ENCODE peak calls at places on chromosome 22, in six cellular contexts. X is vagina; J is BJ; Z is colonic mucosa; W is stomach; C is activated CD8-positive, alpha-beta T cell treated with anti-CD3 and anti-CD28 coated beads for 36 hours. F is an unnamed sample.

GRCh38 chr22:49983148-49984042 is 22.8 kb downstream of the PIM3 start:
- DNase-seq in Z (no peak), C (no peak), W (no peak), J (no peak), X (peak), F (no peak)

GRCh38 chr22:27045103-27045940 is 387.9 kb downstream of the MIAT start:
- DNase-seq in W (no peak), X (no peak), C (no peak), J (peak), Z (no peak), F (no peak)

GRCh38 chr22:39534591-39535301 is 2.2 kb upstream of the RPS19BP1 start:
- DNase-seq in W (peak), X (no peak), Z (peak), J (no peak), C (peak), F (no peak)

GRCh38 chr22:45877651-45878050 is 99.3 kb downstream of the WNT7B start:
- DNase-seq in W (peak), C (no peak), Z (no peak), X (no peak), J (no peak), F (no peak)

GRCh38 chr22:16975155-16975885 is 32.7 kb downstream of the GAB4 start:
- DNase-seq in W (no peak), X (no peak), Z (no peak), C (no peak), J (no peak), F (no peak)

GRCh38 chr22:45576273-45576625 is 73.6 kb downstream of the FBLN1 start:
- DNase-seq in J (no peak), C (no peak), Z (no peak), W (no peak), X (no peak), F (no peak)

GRCh38 chr22:25497269-25497668 is 67.2 kb upstream of the GRK3 start:
- DNase-seq in C (no peak), W (no peak), J (no peak), X (no peak), Z (no peak), F (no peak)

GRCh38 chr22:45478108-45478771 is 24.4 kb upstream of the FBLN1 start:
- DNase-seq in J (peak), W (no peak), Z (no peak), X (no peak), C (no peak), F (peak)

GRCh38 chr22:27312567-27313507 is 488.7 kb downstream of the MN1 start:
- DNase-seq in Z (peak), X (no peak), W (no peak), C (no peak), J (no peak), F (no peak)

GRCh38 chr22:46110215-46110614 is 40.1 kb upstream of the PPARA start:
- DNase-seq in Z (no peak), W (no peak), C (peak), X (no peak), J (no peak), F (no peak)

GRCh38 chr22:31139866-31140716 is at the start of gene PLA2G3:
- DNase-seq in J (no peak), Z (peak), X (no peak), W (peak), C (no peak), F (no peak)

GRCh38 chr22:49583886-49584505 is 243.7 kb downstream of the BRD1 start:
- DNase-seq in C (no peak), W (no peak), J (no peak), Z (no peak), X (no peak), F (no peak)

GRCh38 chr22:27991586-27992293 is 72.7 kb upstream of the PITPNB start:
- DNase-seq in Z (no peak), J (no peak), W (peak), C (no peak), X (no peak), F (no peak)

GRCh38 chr22:32932176-32932575 is 126.0 kb downstream of the SYN3 start:
- DNase-seq in C (no peak), J (no peak), X (no peak), W (no peak), Z (no peak), F (no peak)

GRCh38 chr22:26656896-26657851 is at the start of gene MIAT:
- DNase-seq in C (peak), W (peak), Z (peak), J (no peak), X (no peak), F (no peak)

GRCh38 chr22:38792833-38793232 is 1.1 kb downstream of the DNAL4 start:
- DNase-seq in Z (no peak), J (no peak), X (no peak), W (no peak), C (peak), F (no peak)

GRCh38 chr22:33793464-33793863 is 126.8 kb downstream of the LARGE1 start:
- DNase-seq in C (no peak), J (no peak), X (no peak), W (no peak), Z (no peak), F (no peak)

GRCh38 chr22:39472570-39473556 is 16.1 kb downstream of the MGAT3 start:
- DNase-seq in C (no peak), Z (peak), W (peak), X (no peak), J (no peak), F (no peak)

GRCh38 chr22:44578516-44579230 is 80.6 kb upstream of the RTL6 start:
- DNase-seq in W (no peak), Z (no peak), X (peak), J (no peak), C (no peak), F (no peak)

GRCh38 chr22:30439836-30440235 is 14.3 kb downstream of the MTFP1 start:
- DNase-seq in Z (no peak), W (no peak), J (no peak), X (no peak), C (no peak), F (no peak)

GRCh38 chr22:45344339-45344738 is 34.6 kb downstream of the FAM118A start:
- DNase-seq in W (no peak), Z (no peak), C (no peak), X (no peak), J (no peak), F (no peak)

GRCh38 chr22:33014621-33015020 is 43.6 kb downstream of the SYN3 start:
- DNase-seq in Z (no peak), X (no peak), W (no peak), J (no peak), C (no peak), F (no peak)

GRCh38 chr22:31350410-31350863 is 4.3 kb upstream of the PATZ1 start:
- DNase-seq in X (no peak), J (no peak), W (peak), Z (peak), C (no peak), F (no peak)

GRCh38 chr22:32698926-32699619 is 102.4 kb upstream of the TIMP3 start:
- DNase-seq in Z (peak), W (no peak), C (no peak), X (no peak), J (no peak), F (no peak)

GRCh38 chr22:39208013-39208680 is 36.6 kb downstream of the PDGFB start:
- DNase-seq in J (no peak), C (no peak), Z (no peak), W (no peak), X (no peak), F (no peak)

GRCh38 chr22:22404598-22405284 is 103.8 kb downstream of the ZNF280B start:
- DNase-seq in Z (no peak), W (no peak), X (peak), J (no peak), C (no peak), F (no peak)

DNA sequence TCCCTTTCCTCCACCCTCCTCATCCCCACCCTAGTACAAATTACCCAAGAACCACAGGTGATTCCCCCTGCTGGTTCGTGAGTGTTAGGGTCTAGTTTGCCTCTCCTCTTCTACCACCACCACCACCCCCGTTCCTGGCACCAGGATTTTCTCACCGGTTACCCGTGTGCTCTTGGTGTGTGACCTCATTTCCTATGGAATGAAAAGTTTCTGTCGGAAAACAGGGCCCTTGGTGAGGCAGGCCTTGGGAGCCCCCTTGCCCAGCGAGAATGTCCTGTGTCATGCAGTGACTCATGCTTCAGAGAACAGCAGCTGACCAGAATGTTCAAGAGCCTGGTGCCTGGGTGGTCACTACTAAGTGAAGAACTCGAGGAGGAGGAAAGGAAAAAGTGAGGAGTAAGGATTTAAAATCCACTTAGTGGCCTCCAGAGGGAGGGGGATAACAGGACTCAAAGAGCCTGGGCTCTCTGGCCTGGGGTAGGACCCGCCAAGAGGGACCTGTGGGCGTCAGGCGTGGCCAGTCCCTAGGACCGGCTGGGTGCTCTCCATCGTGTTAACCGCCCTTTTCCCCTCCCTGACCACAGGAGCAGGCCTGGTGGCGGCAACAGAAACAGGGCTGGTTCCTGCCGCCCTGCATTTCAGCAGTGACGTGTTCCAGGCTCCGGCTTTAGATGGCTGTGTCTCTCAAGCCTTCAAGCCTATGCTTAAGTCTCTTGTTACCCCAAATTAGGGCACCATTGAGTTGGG is 30.2 kb downstream of the C22orf31 start:
- DNase-seq in C (peak), X (no peak), J (peak), Z (peak), W (peak), F (no peak)
- TF ChIP-seq CTCF in C (no peak), X (no peak), J (peak), Z (no peak), W (no peak), F (no peak)

GRCh38 chr22:47134222-47134621 is 371.8 kb downstream of the TBC1D22A start:
- DNase-seq in C (no peak), W (no peak), J (no peak), Z (no peak), X (no peak), F (no peak)

GRCh38 chr22:47135338-47135737 is 372.9 kb downstream of the TBC1D22A start:
- DNase-seq in J (no peak), C (no peak), X (no peak), W (no peak), Z (no peak), F (no peak)

GRCh38 chr22:47131611-47132427 is 369.4 kb downstream of the TBC1D22A start:
- DNase-seq in Z (no peak), C (no peak), W (no peak), J (no peak), X (no peak), F (no peak)

GRCh38 chr22:47132428-47132825 is 370.0 kb downstream of the TBC1D22A start:
- DNase-seq in Z (no peak), J (no peak), C (no peak), X (no peak), W (no peak), F (no peak)

DNA sequence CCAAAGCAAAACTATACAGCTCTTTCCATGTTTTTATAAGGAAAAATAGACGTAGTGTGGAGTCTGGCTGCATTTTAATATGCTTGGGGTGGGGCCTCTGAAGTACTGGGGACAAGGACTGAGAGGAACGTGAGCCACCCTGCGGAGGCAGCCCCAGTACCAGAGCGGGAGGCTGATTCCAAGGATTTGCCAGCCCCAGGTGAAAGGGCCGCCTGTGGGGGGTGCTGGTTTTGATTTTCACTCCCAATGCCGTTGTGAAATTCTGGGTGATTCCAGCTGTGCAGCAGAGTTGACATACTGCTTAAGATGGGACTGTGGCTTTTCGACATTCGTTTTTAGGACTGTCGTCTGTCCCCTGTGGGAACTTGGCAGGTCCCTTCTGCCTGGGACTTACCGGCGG is 370.8 kb downstream of the TBC1D22A start:
- DNase-seq in Z (no peak), J (no peak), X (no peak), W (no peak), C (no peak), F (no peak)
- TF ChIP-seq CTCF in Z (no peak), J (no peak), X (no peak), W (no peak), C (no peak), F (no peak)

DNA sequence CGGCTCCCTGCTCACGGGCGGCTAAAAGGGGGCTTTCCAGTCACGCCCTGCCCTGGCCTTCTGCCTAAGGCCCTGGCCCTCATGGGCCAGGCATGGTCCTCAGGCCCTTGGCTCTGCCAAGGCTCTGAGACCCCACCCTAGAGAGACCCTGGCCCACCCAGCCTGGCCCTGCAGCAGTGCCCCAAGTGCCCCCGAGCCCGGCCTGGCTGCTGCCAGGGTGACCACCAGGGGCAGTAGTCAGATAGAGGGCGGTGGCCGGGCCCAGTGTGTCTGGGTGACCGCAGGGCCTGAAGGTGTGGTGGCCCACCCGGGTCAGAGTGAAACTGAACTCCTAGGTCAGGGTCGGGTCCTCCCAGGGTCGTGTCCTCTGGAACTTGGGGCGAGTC is 29.4 kb upstream of the CCDC188 start:
- DNase-seq in W (no peak), Z (no peak), X (no peak), C (no peak), J (no peak), F (no peak)
- TF ChIP-seq CTCF in W (no peak), Z (no peak), X (no peak), C (no peak), J (peak), F (no peak)

DNA sequence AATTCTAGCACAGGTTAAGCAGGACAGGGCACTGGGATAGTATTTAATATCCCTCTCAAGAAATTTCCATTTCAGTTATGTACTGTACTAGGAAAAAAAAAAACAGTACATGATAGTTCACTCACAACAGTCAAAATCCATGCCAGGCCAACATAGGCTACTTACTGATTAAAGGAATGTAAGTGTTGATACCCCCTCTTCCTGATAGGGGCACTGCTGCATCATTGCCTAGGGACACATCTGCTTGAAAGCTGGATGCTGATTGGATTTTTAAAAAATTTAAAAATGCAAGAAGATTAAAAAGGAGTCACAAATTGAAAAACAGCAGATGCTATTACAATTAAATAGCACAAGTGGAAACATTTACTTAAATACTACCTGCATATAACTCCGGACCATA is 43.4 kb downstream of the APOL5 start:
- DNase-seq in X (no peak), J (no peak), C (peak), Z (no peak), W (no peak), F (no peak)
- TF ChIP-seq CTCF in X (no peak), J (peak), C (peak), Z (no peak), W (no peak), F (peak)

GRCh38 chr22:37333724-37334460 is 51.6 kb downstream of the CYTH4 start:
- DNase-seq in X (no peak), J (no peak), Z (no peak), C (no peak), W (no peak), F (no peak)
- TF ChIP-seq CTCF in X (no peak), J (no peak), Z (no peak), C (no peak), W (no peak), F (no peak)

GRCh38 chr22:42902875-42903510 is 45.9 kb upstream of the ARFGAP3 start:
- DNase-seq in C (no peak), Z (no peak), X (no peak), W (no peak), J (peak), F (no peak)
- TF ChIP-seq CTCF in C (no peak), Z (no peak), X (no peak), W (no peak), J (peak), F (no peak)

DNA sequence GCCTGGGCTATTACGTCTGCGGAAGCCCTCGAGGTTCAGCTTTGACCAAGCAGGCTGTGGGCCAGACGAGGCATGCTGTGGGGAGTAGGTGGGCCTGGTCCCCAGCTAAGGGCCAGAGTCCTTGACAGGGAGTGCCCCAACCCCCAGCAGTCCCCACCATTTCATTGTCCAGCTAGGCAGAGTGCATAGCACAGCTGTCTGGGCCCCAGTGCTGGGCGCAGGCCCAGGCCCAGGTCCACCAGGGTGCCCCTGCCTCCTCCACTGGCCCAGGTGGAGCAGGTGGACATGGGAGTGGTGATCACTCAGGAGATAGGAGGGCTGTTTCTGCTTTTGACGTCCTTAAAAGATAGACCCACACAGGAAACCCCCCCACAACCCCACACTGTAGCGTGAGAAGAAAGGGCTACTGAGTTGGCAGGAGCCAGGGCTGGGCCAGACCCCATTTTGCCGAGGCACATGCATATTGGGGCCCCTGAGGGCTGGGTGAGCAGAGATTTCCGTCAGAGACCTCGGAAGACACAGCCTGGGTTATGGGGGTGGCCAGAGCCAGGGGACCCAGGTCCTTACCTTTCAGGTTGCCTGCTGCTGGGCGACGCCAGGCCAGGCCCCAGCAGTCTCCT is 11.7 kb upstream of the SUSD2 start:
- DNase-seq in W (no peak), J (no peak), C (peak), Z (no peak), X (no peak), F (no peak)
- TF ChIP-seq CTCF in W (no peak), J (no peak), C (no peak), Z (no peak), X (no peak), F (no peak)

GRCh38 chr22:48488149-48488551 is 1339.5 kb downstream of the BRD1 start:
- DNase-seq in C (no peak), W (no peak), X (no peak), Z (no peak), J (no peak), F (no peak)
- TF ChIP-seq CTCF in C (no peak), W (no peak), X (no peak), Z (no peak), J (peak), F (no peak)

GRCh38 chr22:47450876-47451475 is 688.5 kb downstream of the TBC1D22A start:
- DNase-seq in W (no peak), X (no peak), J (no peak), Z (no peak), C (no peak), F (no peak)

GRCh38 chr22:47453049-47453448 is 690.6 kb downstream of the TBC1D22A start:
- DNase-seq in C (no peak), J (no peak), Z (no peak), W (no peak), X (no peak), F (no peak)

GRCh38 chr22:47448231-47449035 is 686.0 kb downstream of the TBC1D22A start:
- DNase-seq in J (no peak), C (no peak), W (no peak), Z (peak), X (peak), F (no peak)

GRCh38 chr22:47449508-47450270 is 687.2 kb downstream of the TBC1D22A start:
- DNase-seq in J (no peak), X (no peak), W (no peak), Z (no peak), C (no peak), F (no peak)

GRCh38 chr22:47452184-47452583 is 689.7 kb downstream of the TBC1D22A start:
- DNase-seq in C (peak), X (no peak), J (no peak), Z (no peak), W (no peak), F (no peak)
- TF ChIP-seq CTCF in C (peak), X (no peak), J (no peak), Z (no peak), W (no peak), F (no peak)

GRCh38 chr22:43411040-43411919 is 534 bp upstream of the MPPED1 start:
- DNase-seq in W (no peak), J (no peak), X (no peak), C (no peak), Z (no peak), F (no peak)

GRCh38 chr22:43408009-43408408 is 3.8 kb upstream of the MPPED1 start:
- DNase-seq in X (no peak), C (no peak), Z (no peak), W (no peak), J (no peak), F (no peak)

GRCh38 chr22:43409046-43409445 is 2.8 kb upstream of the MPPED1 start:
- DNase-seq in J (no peak), Z (no peak), X (no peak), W (no peak), C (no peak), F (no peak)

GRCh38 chr22:43407591-43407990 is 4.2 kb upstream of the MPPED1 start:
- DNase-seq in W (no peak), X (no peak), C (no peak), Z (no peak), J (no peak), F (no peak)

DNA sequence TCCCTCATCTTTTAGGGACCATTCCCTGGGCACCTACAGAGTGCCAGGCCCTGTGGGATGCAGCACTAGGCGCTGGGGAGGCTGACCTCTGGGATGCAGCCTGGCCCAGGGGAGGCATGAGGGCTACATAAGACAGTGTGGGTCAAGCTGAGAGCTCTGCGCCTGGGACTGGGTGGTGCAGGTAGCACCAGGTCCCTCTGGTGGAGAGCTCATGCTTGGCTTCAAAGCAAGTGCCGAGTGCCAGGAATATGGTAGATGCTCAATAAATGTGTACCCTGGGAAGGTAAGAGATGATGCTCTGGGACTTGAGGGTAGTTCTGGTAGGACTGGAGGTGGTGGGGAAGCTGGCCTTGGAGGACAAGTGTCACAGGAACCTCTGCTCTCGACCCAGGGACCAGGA is 2.0 kb upstream of the MPPED1 start:
- DNase-seq in J (no peak), X (no peak), W (no peak), Z (no peak), C (no peak), F (no peak)
- TF ChIP-seq CTCF in J (no peak), X (no peak), W (no peak), Z (no peak), C (no peak), F (no peak)

F was measured in AG09319.